ENCODE peak calls at places on chromosomes 2 and 18, in seven cellular contexts. U is cardiac fibroblast, I is NCI-H510A treated with DMSO at 0.1 percent for 48 hours, V is caudate nucleus, Z is HFFc6, Q is M059J, P is EL. T is an unnamed sample.

GRCh38 chr18:79548986-79549637 is 130.5 kb upstream of the CTDP1 start:
- DNase-seq in U (no peak), I (no peak), V (no peak), Z (no peak), Q (no peak), P (no peak), T (no peak)

GRCh38 chr2:8149985-8150547 is 531.8 kb upstream of the ID2 start:
- DNase-seq in U (peak), I (no peak), V (no peak), Z (peak), Q (peak), P (peak), T (no peak)

GRCh38 chr2:45759310-45759851 is 107.9 kb downstream of the PRKCE start:
- DNase-seq in U (peak), I (peak), V (no peak), Z (peak), Q (no peak), P (peak), T (no peak)

GRCh38 chr2:196759378-196759706 is 40.1 kb downstream of the GTF3C3 start:
- DNase-seq in U (peak), I (no peak), V (no peak), Z (no peak), Q (no peak), P (no peak), T (no peak)

GRCh38 chr2:223901854-223902253 is 43.3 kb downstream of the WDFY1 start:
- DNase-seq in U (no peak), I (no peak), V (no peak), Z (no peak), Q (no peak), P (no peak), T (no peak)

GRCh38 chr18:286515-287310 is 18.9 kb upstream of the THOC1 start:
- DNase-seq in U (peak), I (peak), V (no peak), Z (peak), Q (peak), P (peak), T (no peak)

GRCh38 chr2:95669441-95669994 is 77.7 kb downstream of the TRIM43 start:
- DNase-seq in U (peak), I (no peak), V (no peak), Z (no peak), Q (no peak), P (no peak), T (no peak)

GRCh38 chr2:239230318-239231052 is 170.3 kb downstream of the HDAC4 start:
- DNase-seq in U (no peak), I (no peak), V (no peak), Z (no peak), Q (no peak), P (no peak), T (no peak)

GRCh38 chr18:32093523-32093922 is 1.8 kb downstream of the RNF138 start:
- DNase-seq in U (peak), I (no peak), V (no peak), Z (no peak), Q (no peak), P (no peak), T (no peak)

GRCh38 chr18:48940854-48941531 is 9.8 kb downstream of the SMAD7 start:
- DNase-seq in U (no peak), I (no peak), V (no peak), Z (no peak), Q (no peak), P (no peak), T (peak)

GRCh38 chr18:48317781-48318381 is 91.3 kb downstream of the ZBTB7C start:
- DNase-seq in U (peak), I (no peak), V (no peak), Z (no peak), Q (no peak), P (no peak), T (no peak)

GRCh38 chr2:208358758-208359631 is 47.6 kb upstream of the PTH2R start:
- DNase-seq in U (no peak), I (peak), V (no peak), Z (no peak), Q (peak), P (no peak), T (no peak)

GRCh38 chr2:81007104-81007503 is 702.6 kb upstream of the LRRTM1 start:
- DNase-seq in U (no peak), I (no peak), V (no peak), Z (no peak), Q (no peak), P (no peak), T (no peak)

GRCh38 chr2:167607211-167607610 is 640.2 kb downstream of the STK39 start:
- DNase-seq in U (no peak), I (no peak), V (no peak), Z (no peak), Q (no peak), P (no peak), T (no peak)

GRCh38 chr2:119225084-119225864 is 1.6 kb downstream of the STEAP3 start:
- DNase-seq in U (no peak), I (peak), V (no peak), Z (no peak), Q (no peak), P (no peak), T (no peak)

GRCh38 chr18:30491815-30492551 is 550.6 kb downstream of the DSC3 start:
- DNase-seq in U (no peak), I (no peak), V (no peak), Z (no peak), Q (no peak), P (no peak), T (no peak)

GRCh38 chr2:37476411-37476810 is 132.0 kb downstream of the QPCT start:
- DNase-seq in U (no peak), I (no peak), V (no peak), Z (no peak), Q (no peak), P (no peak), T (no peak)

GRCh38 chr18:26460449-26461091 is 87.8 kb downstream of the KCTD1 start:
- DNase-seq in U (peak), I (peak), V (no peak), Z (peak), Q (no peak), P (no peak), T (no peak)

GRCh38 chr18:63218472-63218871 is 101.1 kb downstream of the BCL2 start:
- DNase-seq in U (no peak), I (no peak), V (no peak), Z (no peak), Q (no peak), P (no peak), T (no peak)

GRCh38 chr18:75475228-75475627 is 47.7 kb upstream of the SMIM21 start:
- DNase-seq in U (peak), I (no peak), V (no peak), Z (peak), Q (peak), P (peak), T (no peak)

GRCh38 chr2:39513641-39514094 is 76.6 kb upstream of the MAP4K3 start:
- DNase-seq in U (peak), I (peak), V (no peak), Z (peak), Q (peak), P (peak), T (no peak)

GRCh38 chr18:58232674-58233073 is 188.6 kb downstream of the NEDD4L start:
- DNase-seq in U (no peak), I (no peak), V (no peak), Z (no peak), Q (no peak), P (no peak), T (no peak)

GRCh38 chr2:48569433-48569832 is 39.5 kb downstream of the STON1 start:
- DNase-seq in U (peak), I (no peak), V (no peak), Z (peak), Q (no peak), P (no peak), T (no peak)